ENCODE peak calls at places on chromosome 9, in nine cellular contexts. S is hippocampal formation; P is activated gamma-delta T cell; W is posterior vena cava; R is CD8-positive, alpha-beta T cell; F is coronary artery; Y is epithelial cell of esophagus; M is SW480; C is activated CD4-positive, alpha-beta memory T cell treated with anti-CD3 and anti-CD28 coated beads, Interleukin-2, amount 10 ng/mL, durations not matched to agents 7 days and 5 days. L is an unnamed sample.

GRCh38 chr9:124652203-124652992 is 118.7 kb downstream of the NR6A1 start:
- DNase-seq in W (peak), Y (peak), M (no peak), R (no peak), S (no peak), P (no peak), F (no peak), C (no peak), L (no peak)

GRCh38 chr9:68844623-68845612 is 139.9 kb downstream of the PIP5K1B start:
- DNase-seq in F (no peak), W (no peak), S (no peak), M (peak), Y (peak), C (no peak), P (no peak), R (no peak), L (no peak)

GRCh38 chr9:34546102-34546833 is 23.5 kb upstream of the ENHO start:
- DNase-seq in P (no peak), M (no peak), Y (no peak), W (peak), C (no peak), S (no peak), F (no peak), R (no peak), L (no peak)

GRCh38 chr9:137265496-137266161 is 10.5 kb downstream of the NELFB start:
- DNase-seq in W (peak), R (no peak), F (no peak), C (no peak), P (no peak), S (no peak), Y (no peak), M (no peak), L (no peak)

GRCh38 chr9:137028013-137028280 is at the start of gene ABCA2:
- DNase-seq in M (no peak), P (no peak), Y (no peak), F (no peak), C (no peak), R (no peak), S (no peak), W (no peak), L (no peak)

GRCh38 chr9:97480174-97480573 is 21.3 kb upstream of the TMOD1 start:
- DNase-seq in W (no peak), Y (no peak), C (no peak), P (no peak), R (no peak), F (no peak), S (no peak), M (no peak), L (no peak)

GRCh38 chr9:87569008-87569908 is 71.6 kb downstream of the DAPK1 start:
- DNase-seq in R (no peak), F (no peak), Y (no peak), P (no peak), C (no peak), M (no peak), W (no peak), S (no peak), L (no peak)

GRCh38 chr9:88567870-88568269 is 32.9 kb downstream of the NXNL2 start:
- DNase-seq in F (no peak), W (no peak), R (no peak), M (no peak), C (peak), S (no peak), Y (no peak), P (no peak), L (no peak)

GRCh38 chr9:76223749-76224340 is 170.4 kb downstream of the RFK start:
- DNase-seq in C (no peak), Y (peak), W (no peak), S (no peak), M (no peak), R (no peak), F (no peak), P (no peak), L (no peak)

GRCh38 chr9:122806661-122807060 is 6.7 kb downstream of the OR1K1 start:
- DNase-seq in C (no peak), Y (peak), P (no peak), S (no peak), M (no peak), W (no peak), R (no peak), F (no peak), L (no peak)

L was measured in pancreas.